ENCODE peak calls at places on chromosomes 6 and 20, in four cellular contexts. Z, X, Q and W are unnamed samples.

GRCh38 chr6:45686841-45687569 is 309.3 kb upstream of the SUPT3H start:
- DNase-seq in Z (no peak), X (no peak), Q (no peak), W (no peak)

GRCh38 chr6:23036401-23036983 is 467.1 kb downstream of the HDGFL1 start:
- DNase-seq in Z (no peak), X (no peak), Q (no peak), W (no peak)

GRCh38 chr6:168157272-168158007 is 78.4 kb upstream of the FRMD1 start:
- DNase-seq in Z (no peak), X (no peak), Q (no peak), W (no peak)

GRCh38 chr6:147625946-147626345 is 117.5 kb downstream of the SAMD5 start:
- DNase-seq in Z (no peak), X (no peak), Q (no peak), W (no peak)

GRCh38 chr6:79946242-79946641 is 1.1 kb downstream of the ELOVL4 start:
- DNase-seq in Z (no peak), X (peak; percentile 19), Q (no peak), W (peak; percentile 37)

GRCh38 chr20:41316602-41317535 is 662 bp downstream of the ZHX3 start:
- DNase-seq in Z (peak; percentile 50), X (peak; percentile 86), Q (peak; percentile 84), W (peak; percentile 84)

GRCh38 chr6:163285689-163286088 is 128.8 kb upstream of the QKI start:
- DNase-seq in Z (no peak), X (no peak), Q (peak; percentile 40), W (peak; percentile 68)

GRCh38 chr20:32521780-32522524 is 63.2 kb downstream of the NOL4L start:
- DNase-seq in Z (peak; percentile 48), X (peak; percentile 85), Q (peak; percentile 67), W (peak; percentile 84)

GRCh38 chr6:30130887-30131862 is 4.8 kb upstream of the TRIM40 start:
- DNase-seq in Z (peak; percentile 23), X (peak; percentile 78), Q (peak; percentile 62), W (peak; percentile 93)

GRCh38 chr6:31761343-31761742 is 1.1 kb upstream of the SAPCD1 start:
- DNase-seq in Z (no peak), X (no peak), Q (no peak), W (no peak)

GRCh38 chr6:148382856-148383255 is 40.2 kb downstream of the SASH1 start:
- DNase-seq in Z (no peak), X (no peak), Q (no peak), W (no peak)

GRCh38 chr20:33663161-33664084 is 1.3 kb downstream of the C20orf144 start:
- DNase-seq in Z (peak; percentile 69), X (peak; percentile 81), Q (peak; percentile 69), W (peak; percentile 88)

GRCh38 chr6:5471637-5472430 is 210.5 kb downstream of the FARS2 start:
- DNase-seq in Z (no peak), X (no peak), Q (peak; percentile 56), W (peak; percentile 71)

GRCh38 chr6:1322725-1323219 is 10.9 kb downstream of the FOXQ1 start:
- DNase-seq in Z (no peak), X (no peak), Q (no peak), W (no peak)

GRCh38 chr6:158366363-158366762 is 54.1 kb downstream of the TULP4 start:
- DNase-seq in Z (no peak), X (no peak), Q (no peak), W (no peak)

GRCh38 chr6:34982424-34982852 is 93.4 kb downstream of the ANKS1A start:
- DNase-seq in Z (no peak), X (peak; percentile 19), Q (peak; percentile 62), W (peak; percentile 79)

GRCh38 chr6:19569563-19569962 is 267.6 kb upstream of the ID4 start:
- DNase-seq in Z (no peak), X (no peak), Q (no peak), W (no peak)

GRCh38 chr6:41917528-41917927 is 3.4 kb downstream of the MED20 start:
- DNase-seq in Z (no peak), X (no peak), Q (no peak), W (no peak)

GRCh38 chr6:163709255-163709654 is 294.7 kb downstream of the QKI start:
- DNase-seq in Z (no peak), X (no peak), Q (no peak), W (no peak)

GRCh38 chr6:33695451-33695855 is 16.0 kb downstream of the UQCC2 start:
- DNase-seq in Z (no peak), X (no peak), Q (peak; percentile 17), W (peak; percentile 32)

GRCh38 chr20:58597021-58597940 is 53.8 kb upstream of the STX16 start:
- DNase-seq in Z (no peak), X (no peak), Q (peak; percentile 34), W (peak; percentile 37)

GRCh38 chr20:32829291-32830005 is 9.7 kb downstream of the MAPRE1 start:
- DNase-seq in Z (no peak), X (no peak), Q (no peak), W (no peak)

GRCh38 chr20:40521962-40522361 is 167.1 kb downstream of the MAFB start:
- DNase-seq in Z (no peak), X (no peak), Q (no peak), W (no peak)

GRCh38 chr6:137698636-137699035 is 168.4 kb upstream of the TNFAIP3 start:
- DNase-seq in Z (no peak), X (no peak), Q (no peak), W (peak; percentile 71)

GRCh38 chr6:112911949-112912348 is 564.8 kb downstream of the RFPL4B start:
- DNase-seq in Z (no peak), X (no peak), Q (no peak), W (no peak)

GRCh38 chr20:46940616-46941015 is 46.0 kb downstream of the EYA2 start:
- DNase-seq in Z (no peak), X (no peak), Q (no peak), W (no peak)

GRCh38 chr20:52457826-52458225 is 266.2 kb upstream of the ZFP64 start:
- DNase-seq in Z (no peak), X (no peak), Q (no peak), W (no peak)

GRCh38 chr6:136226027-136226673 is 24.0 kb downstream of the MTFR2 start:
- DNase-seq in Z (no peak), X (peak; percentile 60), Q (peak; percentile 29), W (peak; percentile 58)

GRCh38 chr20:48716086-48716485 is 111.7 kb downstream of the PREX1 start:
- DNase-seq in Z (peak; percentile 13), X (no peak), Q (no peak), W (no peak)